ENCODE peak calls at places on chromosomes 12 and 14, in seven cellular contexts. J is CD4-positive, alpha-beta T cell; T is stimulated activated naive B cell treated with anti-CD40 and anti-IgM and Interleukin-4, amounts not matched to agents 10 μg/mL and 1 μg/mL and 100 μg/mL, for 72 hours; L is NAMALWA; F is activated naive CD4-positive, alpha-beta T cell; U is NCI-H345; G is left ventricle myocardium inferior. O is an unnamed sample.
A peak's percentile ranks its signal among the peaks of the same experiment; 100 is the strongest.

GRCh38 chr12:45655186-45655585 is 74.3 kb upstream of the ARID2 start:
- DNase-seq in T (no peak), J (peak; percentile 45), U (peak; percentile 5), F (peak; percentile 37), L (peak; percentile 50), G (no peak), O (no peak)

GRCh38 chr14:60700598-60700997 is 23.6 kb downstream of the SIX4 start:
- DNase-seq in L (no peak), G (no peak), F (no peak), U (no peak), T (no peak), J (no peak), O (no peak)

GRCh38 chr14:74141703-74142102 is 56.9 kb downstream of the LIN52 start:
- DNase-seq in F (no peak), L (no peak), J (no peak), T (no peak), G (no peak), U (no peak), O (peak; percentile 52)

GRCh38 chr12:87136330-87136976 is 880.3 kb upstream of the MGAT4C start:
- DNase-seq in G (no peak), T (no peak), J (no peak), F (no peak), U (no peak), L (no peak), O (no peak)

GRCh38 chr14:74244115-74244514 is 4.9 kb downstream of the VSX2 start:
- DNase-seq in G (no peak), L (no peak), J (no peak), T (no peak), F (no peak), U (no peak), O (no peak)

GRCh38 chr12:120640840-120641833 is 711 bp downstream of the CABP1 start:
- DNase-seq in L (peak; percentile 41), F (peak; percentile 42), U (peak; percentile 6), J (peak; percentile 47), G (peak; percentile 43), T (no peak), O (no peak)

GRCh38 chr12:90281156-90281868 is 572.7 kb upstream of the ATP2B1 start:
- DNase-seq in G (no peak), F (no peak), L (no peak), T (no peak), U (no peak), J (no peak), O (no peak)

GRCh38 chr12:132432721-132433577 is 57.0 kb upstream of the FBRSL1 start:
- DNase-seq in G (no peak), T (no peak), F (no peak), U (no peak), L (no peak), J (no peak), O (no peak)

GRCh38 chr12:64608901-64609542 is 1.3 kb upstream of the RASSF3 start:
- DNase-seq in T (peak; percentile 38), F (peak; percentile 8), J (peak; percentile 44), U (no peak), G (no peak), L (peak; percentile 84), O (no peak)

GRCh38 chr12:65838330-65838976 is 14.2 kb downstream of the HMGA2 start:
- DNase-seq in G (no peak), J (no peak), L (no peak), F (no peak), T (no peak), U (no peak), O (no peak)

GRCh38 chr14:91218041-91218440 is 26.5 kb downstream of the GPR68 start:
- DNase-seq in G (no peak), T (no peak), U (no peak), L (no peak), F (no peak), J (no peak), O (no peak)

GRCh38 chr12:78392918-78393317 is 471.7 kb upstream of the SYT1 start:
- DNase-seq in F (no peak), L (no peak), G (no peak), J (no peak), U (peak; percentile 32), T (no peak), O (no peak)

GRCh38 chr14:57009585-57010515 is 199.6 kb upstream of the OTX2 start:
- DNase-seq in T (no peak), L (peak; percentile 2), U (no peak), G (no peak), F (no peak), J (no peak), O (no peak)

GRCh38 chr14:53011053-53011462 is 60.2 kb upstream of the FERMT2 start:
- DNase-seq in T (no peak), G (peak; percentile 76), U (no peak), J (no peak), F (no peak), L (no peak), O (no peak)

GRCh38 chr14:77562681-77563080 is 53.8 kb downstream of the SPTLC2 start:
- DNase-seq in J (no peak), F (no peak), G (no peak), U (no peak), L (no peak), T (no peak), O (no peak)

GRCh38 chr12:20477691-20478090 is 109.4 kb downstream of the PDE3A start:
- DNase-seq in U (no peak), T (no peak), L (no peak), F (no peak), J (no peak), G (no peak), O (no peak)

GRCh38 chr14:67817750-67818438 is 1.5 kb upstream of the ZFYVE26 start:
- DNase-seq in T (no peak), G (no peak), U (no peak), J (no peak), L (no peak), F (no peak), O (no peak)

GRCh38 chr12:106919910-106920544 is 35.7 kb upstream of the TMEM263 start:
- DNase-seq in U (peak; percentile 53), F (no peak), L (peak; percentile 69), G (no peak), T (no peak), J (no peak), O (no peak)

GRCh38 chr12:104258476-104259067 is 43.0 kb downstream of the TXNRD1 start:
- DNase-seq in U (no peak), F (no peak), T (no peak), J (no peak), G (no peak), L (no peak), O (no peak)

GRCh38 chr14:91367173-91368171 is 50.1 kb downstream of the CCDC88C start:
- DNase-seq in G (no peak), J (peak; percentile 64), F (peak; percentile 20), L (peak; percentile 96), T (peak; percentile 85), U (no peak), O (no peak)

GRCh38 chr14:72855913-72856312 is 38.0 kb downstream of the DPF3 start:
- DNase-seq in J (no peak), U (no peak), F (no peak), L (no peak), G (no peak), T (no peak), O (no peak)

GRCh38 chr14:102516531-102517411 is 7.2 kb upstream of the ANKRD9 start:
- DNase-seq in F (peak; percentile 63), L (peak; percentile 55), T (peak; percentile 45), U (peak; percentile 55), G (peak; percentile 57), J (peak; percentile 63), O (peak; percentile 68)

GRCh38 chr14:76352639-76353281 is 23.2 kb upstream of the ESRRB start:
- DNase-seq in T (peak; percentile 25), G (peak; percentile 59), J (peak; percentile 36), U (peak; percentile 37), F (peak; percentile 31), L (peak; percentile 49), O (peak; percentile 58)

GRCh38 chr14:24196071-24197061 is 1.1 kb upstream of the TM9SF1 start:
- DNase-seq in T (no peak), L (peak; percentile 74), U (no peak), G (no peak), F (no peak), J (no peak), O (no peak)

GRCh38 chr12:120399531-120399930 is 30.6 kb upstream of the MSI1 start:
- DNase-seq in F (no peak), J (no peak), T (no peak), L (no peak), U (no peak), G (no peak), O (no peak)

GRCh38 chr14:75837151-75837787 is 144.5 kb downstream of the TGFB3 start:
- DNase-seq in U (no peak), T (no peak), L (no peak), J (no peak), F (no peak), G (no peak), O (no peak)

GRCh38 chr12:104520242-104520900 is 63.6 kb downstream of the CHST11 start:
- DNase-seq in U (peak; percentile 75), G (no peak), J (no peak), T (peak; percentile 58), L (peak; percentile 50), F (no peak), O (no peak)

GRCh38 chr14:30935445-30935844 is 61.1 kb downstream of the COCH start:
- DNase-seq in J (no peak), G (no peak), L (no peak), U (no peak), T (no peak), F (no peak), O (no peak)

GRCh38 chr12:107356266-107356936 is 263.1 kb upstream of the CRY1 start:
- DNase-seq in J (no peak), G (no peak), T (no peak), U (peak; percentile 10), L (no peak), F (no peak), O (no peak)

GRCh38 chr14:23559010-23559920 is 3.2 kb downstream of the THTPA start:
- DNase-seq in J (peak; percentile 58), F (peak; percentile 62), T (no peak), L (peak; percentile 73), U (peak; percentile 53), G (peak; percentile 54), O (no peak)

GRCh38 chr14:52402812-52403526 is 88.9 kb downstream of the PTGER2 start:
- DNase-seq in J (no peak), U (no peak), L (no peak), G (no peak), T (no peak), F (no peak), O (no peak)

GRCh38 chr12:124332068-124332672 is 37.3 kb downstream of the RFLNA start:
- DNase-seq in T (no peak), F (no peak), U (no peak), J (no peak), L (no peak), G (no peak), O (no peak)

GRCh38 chr12:122544537-122544936 is 17.5 kb downstream of the KNTC1 start:
- DNase-seq in U (no peak), F (no peak), T (no peak), L (no peak), G (no peak), J (no peak), O (no peak)

GRCh38 chr12:726281-727140 is 25.9 kb upstream of the WNK1 start:
- DNase-seq in J (no peak), G (no peak), F (no peak), L (no peak), U (no peak), T (no peak), O (no peak)

GRCh38 chr12:65734226-65734625 is 90.1 kb upstream of the HMGA2 start:
- DNase-seq in F (no peak), T (no peak), L (no peak), U (no peak), J (no peak), G (no peak), O (no peak)

GRCh38 chr12:52585951-52586350 is 12.3 kb upstream of the KRT74 start:
- DNase-seq in J (peak; percentile 67), L (no peak), U (no peak), F (peak; percentile 73), T (no peak), G (no peak), O (no peak)

GRCh38 chr12:132238487-132239248 is 90.7 kb downstream of the GALNT9 start:
- DNase-seq in U (no peak), G (no peak), F (no peak), J (no peak), L (peak; percentile 44), T (no peak), O (no peak)

GRCh38 chr12:16329594-16329993 is 17.9 kb upstream of the MGST1 start:
- DNase-seq in G (no peak), U (peak; percentile 7), J (no peak), L (no peak), T (no peak), F (no peak), O (no peak)

O was measured in left lobe of liver.